ENCODE peak calls at places on chromosomes 16 and 17, in ten cellular contexts. D, R, J, Y, N, W, B, S, T and H are unnamed samples.

GRCh38 chr16:83835972-83836566 is 28.3 kb downstream of the HSBP1 start:
- DNase-seq in D (peak; percentile 26), R (no peak), J (no peak), Y (no peak), N (no peak), W (peak; percentile 82), B (no peak), S (no peak), T (no peak), H (no peak)

GRCh38 chr17:16934836-16935235 is 37.1 kb downstream of the TNFRSF13B start:
- DNase-seq in D (no peak), R (peak; percentile 9), J (no peak), Y (no peak), N (no peak), W (no peak), B (no peak), S (no peak), T (no peak), H (no peak)

GRCh38 chr16:11401161-11402050 is 56.1 kb downstream of the RMI2 start:
- DNase-seq in D (no peak), R (no peak), J (peak; percentile 49), Y (no peak), N (no peak), W (no peak), B (peak; percentile 16), S (peak; percentile 73), T (no peak), H (no peak)

GRCh38 chr17:68238894-68239293 is 8.9 kb upstream of the AMZ2 start:
- DNase-seq in D (no peak), R (no peak), J (no peak), Y (no peak), N (no peak), W (no peak), B (no peak), S (no peak), T (no peak), H (no peak)

GRCh38 chr17:74445156-74445555 is 13.3 kb downstream of the GPRC5C start:
- DNase-seq in D (no peak), R (no peak), J (no peak), Y (no peak), N (no peak), W (no peak), B (peak; percentile 40), S (no peak), T (no peak), H (no peak)

GRCh38 chr17:57989011-57989345 is 924 bp upstream of the VEZF1 start:
- DNase-seq in D (no peak), R (no peak), J (no peak), Y (no peak), N (peak; percentile 38), W (peak; percentile 29), B (peak; percentile 44), S (peak; percentile 64), T (no peak), H (no peak)

GRCh38 chr16:67198238-67198734 is 645 bp upstream of the ELMO3 start:
- DNase-seq in D (no peak), R (no peak), J (no peak), Y (no peak), N (peak; percentile 15), W (peak; percentile 24), B (peak; percentile 82), S (no peak), T (no peak), H (no peak)

GRCh38 chr16:21203155-21203797 is 8.1 kb downstream of the ZP2 start:
- DNase-seq in D (no peak), R (no peak), J (no peak), Y (no peak), N (no peak), W (no peak), B (no peak), S (no peak), T (no peak), H (no peak)

GRCh38 chr16:74774223-74775139 is at the start of gene FA2H:
- DNase-seq in D (no peak), R (no peak), J (peak; percentile 76), Y (no peak), N (peak; percentile 95), W (peak; percentile 48), B (peak; percentile 94), S (peak; percentile 71), T (peak; percentile 51), H (peak; percentile 95)

GRCh38 chr16:29306201-29306600 is 100.3 kb downstream of the NPIPB11 start:
- DNase-seq in D (no peak), R (no peak), J (no peak), Y (no peak), N (no peak), W (no peak), B (no peak), S (no peak), T (no peak), H (no peak)

GRCh38 chr17:46063239-46063638 is 64.2 kb downstream of the STH start:
- DNase-seq in D (peak; percentile 82), R (no peak), J (no peak), Y (peak; percentile 46), N (no peak), W (peak; percentile 87), B (no peak), S (no peak), T (no peak), H (no peak)

GRCh38 chr16:81537721-81538561 is 93.3 kb downstream of the CMIP start:
- DNase-seq in D (no peak), R (no peak), J (no peak), Y (no peak), N (no peak), W (peak; percentile 44), B (peak; percentile 28), S (no peak), T (no peak), H (no peak)

GRCh38 chr16:65991149-65991701 is 375.3 kb upstream of the CDH5 start:
- DNase-seq in D (no peak), R (no peak), J (no peak), Y (no peak), N (peak; percentile 18), W (no peak), B (no peak), S (no peak), T (no peak), H (no peak)

GRCh38 chr16:75908301-75908700 is 182.0 kb upstream of the CPHXL start:
- DNase-seq in D (no peak), R (no peak), J (no peak), Y (no peak), N (no peak), W (no peak), B (no peak), S (no peak), T (no peak), H (no peak)

GRCh38 chr17:78142113-78142861 is 3.9 kb upstream of the C17orf99 start:
- DNase-seq in D (peak; percentile 51), R (no peak), J (no peak), Y (no peak), N (no peak), W (peak; percentile 69), B (peak; percentile 81), S (no peak), T (no peak), H (peak; percentile 51)